ENCODE peak calls at places on chromosomes 11 and 22, in ten cellular contexts. One of them, this sample, is unnamed.
A peak's percentile ranks its signal among the peaks of the same experiment; 100 is the strongest.

GRCh38 chr11:66652651-66653050 is 14.1 kb downstream of the RBM4 start:
- DNase-seq in Peyer's patch: no peak
- DNase-seq in astrocyte of the spinal cord: no peak
- DNase-seq in psoas muscle: no peak
- DNase-seq in cardiac muscle cell: no peak
- DNase-seq in choroid plexus epithelial cell: no peak
- DNase-seq in heart right ventricle: no peak
- DNase-seq in fibroblast of villous mesenchyme: no peak
- DNase-seq in uterus: no peak
- DNase-seq in colonic mucosa: no peak
- DNase-seq in this sample: no peak

GRCh38 chr11:61776561-61777075 is 15.8 kb downstream of the TMEM258 start:
- DNase-seq in Peyer's patch: peak; percentile 73
- DNase-seq in astrocyte of the spinal cord: peak; percentile 69
- DNase-seq in psoas muscle: peak; percentile 74
- DNase-seq in cardiac muscle cell: peak; percentile 82
- DNase-seq in choroid plexus epithelial cell: peak; percentile 90
- DNase-seq in heart right ventricle: peak; percentile 35
- DNase-seq in fibroblast of villous mesenchyme: peak; percentile 75
- DNase-seq in uterus: no peak
- DNase-seq in colonic mucosa: peak; percentile 77
- DNase-seq in this sample: peak; percentile 80

GRCh38 chr11:69234740-69235710 is 58.9 kb upstream of the MYEOV start:
- DNase-seq in Peyer's patch: peak; percentile 33
- DNase-seq in astrocyte of the spinal cord: no peak
- DNase-seq in psoas muscle: no peak
- DNase-seq in cardiac muscle cell: no peak
- DNase-seq in choroid plexus epithelial cell: no peak
- DNase-seq in heart right ventricle: no peak
- DNase-seq in fibroblast of villous mesenchyme: no peak
- DNase-seq in uterus: no peak
- DNase-seq in colonic mucosa: peak; percentile 13
- DNase-seq in this sample: no peak

GRCh38 chr11:1478544-1478943 is 8.0 kb downstream of the MOB2 start:
- DNase-seq in Peyer's patch: no peak
- DNase-seq in astrocyte of the spinal cord: no peak
- DNase-seq in psoas muscle: peak; percentile 51
- DNase-seq in cardiac muscle cell: no peak
- DNase-seq in choroid plexus epithelial cell: no peak
- DNase-seq in heart right ventricle: no peak
- DNase-seq in fibroblast of villous mesenchyme: no peak
- DNase-seq in uterus: peak; percentile 15
- DNase-seq in colonic mucosa: no peak
- DNase-seq in this sample: no peak

GRCh38 chr22:41574847-41575381 is 14.1 kb downstream of the CSDC2 start:
- DNase-seq in Peyer's patch: peak; percentile 59
- DNase-seq in astrocyte of the spinal cord: no peak
- DNase-seq in psoas muscle: peak; percentile 81
- DNase-seq in cardiac muscle cell: peak; percentile 38
- DNase-seq in choroid plexus epithelial cell: no peak
- DNase-seq in heart right ventricle: peak; percentile 79
- DNase-seq in fibroblast of villous mesenchyme: peak; percentile 34
- DNase-seq in uterus: peak; percentile 81
- DNase-seq in colonic mucosa: peak; percentile 36
- DNase-seq in this sample: no peak

GRCh38 chr22:40654522-40655167 is 18.1 kb upstream of the MRTFA start:
- DNase-seq in Peyer's patch: no peak
- DNase-seq in astrocyte of the spinal cord: peak; percentile 59
- DNase-seq in psoas muscle: peak; percentile 83
- DNase-seq in cardiac muscle cell: peak; percentile 69
- DNase-seq in choroid plexus epithelial cell: peak; percentile 71
- DNase-seq in heart right ventricle: peak; percentile 77
- DNase-seq in fibroblast of villous mesenchyme: peak; percentile 86
- DNase-seq in uterus: peak; percentile 47
- DNase-seq in colonic mucosa: no peak
- DNase-seq in this sample: peak; percentile 32

GRCh38 chr11:36126703-36127102 is 162.5 kb downstream of the COMMD9 start:
- DNase-seq in Peyer's patch: no peak
- DNase-seq in astrocyte of the spinal cord: peak; percentile 45
- DNase-seq in psoas muscle: no peak
- DNase-seq in cardiac muscle cell: no peak
- DNase-seq in choroid plexus epithelial cell: peak; percentile 70
- DNase-seq in heart right ventricle: no peak
- DNase-seq in fibroblast of villous mesenchyme: peak; percentile 80
- DNase-seq in uterus: no peak
- DNase-seq in colonic mucosa: no peak
- DNase-seq in this sample: no peak

GRCh38 chr11:10268746-10269487 is 25.1 kb downstream of the SBF2 start:
- DNase-seq in Peyer's patch: no peak
- DNase-seq in astrocyte of the spinal cord: no peak
- DNase-seq in psoas muscle: no peak
- DNase-seq in cardiac muscle cell: no peak
- DNase-seq in choroid plexus epithelial cell: no peak
- DNase-seq in heart right ventricle: no peak
- DNase-seq in fibroblast of villous mesenchyme: peak; percentile 61
- DNase-seq in uterus: no peak
- DNase-seq in colonic mucosa: no peak
- DNase-seq in this sample: no peak

GRCh38 chr11:132683602-132684001 is 848.7 kb downstream of the OPCML start:
- DNase-seq in Peyer's patch: no peak
- DNase-seq in astrocyte of the spinal cord: no peak
- DNase-seq in psoas muscle: no peak
- DNase-seq in cardiac muscle cell: no peak
- DNase-seq in choroid plexus epithelial cell: peak; percentile 29
- DNase-seq in heart right ventricle: no peak
- DNase-seq in fibroblast of villous mesenchyme: no peak
- DNase-seq in uterus: no peak
- DNase-seq in colonic mucosa: no peak
- DNase-seq in this sample: no peak

GRCh38 chr22:46250035-46250782 is at the start of gene CDPF1:
- DNase-seq in Peyer's patch: peak; percentile 97
- DNase-seq in astrocyte of the spinal cord: peak; percentile 77
- DNase-seq in psoas muscle: peak; percentile 95
- DNase-seq in cardiac muscle cell: peak; percentile 87
- DNase-seq in choroid plexus epithelial cell: peak; percentile 77
- DNase-seq in heart right ventricle: peak; percentile 93
- DNase-seq in fibroblast of villous mesenchyme: peak; percentile 84
- DNase-seq in uterus: peak; percentile 82
- DNase-seq in colonic mucosa: peak; percentile 93
- DNase-seq in this sample: peak; percentile 91

GRCh38 chr11:6201486-6201885 is 2.5 kb downstream of the OR52W1 start:
- DNase-seq in Peyer's patch: no peak
- DNase-seq in astrocyte of the spinal cord: no peak
- DNase-seq in psoas muscle: no peak
- DNase-seq in cardiac muscle cell: peak; percentile 36
- DNase-seq in choroid plexus epithelial cell: peak; percentile 15
- DNase-seq in heart right ventricle: no peak
- DNase-seq in fibroblast of villous mesenchyme: peak; percentile 54
- DNase-seq in uterus: no peak
- DNase-seq in colonic mucosa: no peak
- DNase-seq in this sample: no peak

GRCh38 chr11:70467196-70468085 is 69.1 kb downstream of the CTTN start:
- DNase-seq in Peyer's patch: peak; percentile 80
- DNase-seq in astrocyte of the spinal cord: peak; percentile 45
- DNase-seq in psoas muscle: peak; percentile 72
- DNase-seq in cardiac muscle cell: peak; percentile 61
- DNase-seq in choroid plexus epithelial cell: peak; percentile 73
- DNase-seq in heart right ventricle: peak; percentile 49
- DNase-seq in fibroblast of villous mesenchyme: peak; percentile 46
- DNase-seq in uterus: peak; percentile 22
- DNase-seq in colonic mucosa: peak; percentile 71
- DNase-seq in this sample: peak; percentile 76

GRCh38 chr11:60831501-60832079 is 10.3 kb upstream of the CCDC86 start:
- DNase-seq in Peyer's patch: no peak
- DNase-seq in astrocyte of the spinal cord: peak; percentile 83
- DNase-seq in psoas muscle: no peak
- DNase-seq in cardiac muscle cell: peak; percentile 47
- DNase-seq in choroid plexus epithelial cell: no peak
- DNase-seq in heart right ventricle: no peak
- DNase-seq in fibroblast of villous mesenchyme: peak; percentile 11
- DNase-seq in uterus: no peak
- DNase-seq in colonic mucosa: no peak
- DNase-seq in this sample: no peak

GRCh38 chr11:110471315-110471714 is 41.6 kb downstream of the FDX1 start:
- DNase-seq in Peyer's patch: no peak
- DNase-seq in astrocyte of the spinal cord: peak; percentile 7
- DNase-seq in psoas muscle: no peak
- DNase-seq in cardiac muscle cell: peak; percentile 69
- DNase-seq in choroid plexus epithelial cell: peak; percentile 63
- DNase-seq in heart right ventricle: no peak
- DNase-seq in fibroblast of villous mesenchyme: peak; percentile 17
- DNase-seq in uterus: no peak
- DNase-seq in colonic mucosa: no peak
- DNase-seq in this sample: no peak

GRCh38 chr22:21921729-21922128 is 30.9 kb downstream of the PPM1F start:
- DNase-seq in Peyer's patch: no peak
- DNase-seq in astrocyte of the spinal cord: no peak
- DNase-seq in psoas muscle: no peak
- DNase-seq in cardiac muscle cell: no peak
- DNase-seq in choroid plexus epithelial cell: no peak
- DNase-seq in heart right ventricle: no peak
- DNase-seq in fibroblast of villous mesenchyme: no peak
- DNase-seq in uterus: no peak
- DNase-seq in colonic mucosa: no peak
- DNase-seq in this sample: no peak

GRCh38 chr11:3126207-3126865 is 38.8 kb downstream of the OSBPL5 start:
- DNase-seq in Peyer's patch: peak; percentile 84
- DNase-seq in astrocyte of the spinal cord: no peak
- DNase-seq in psoas muscle: peak; percentile 69
- DNase-seq in cardiac muscle cell: no peak
- DNase-seq in choroid plexus epithelial cell: no peak
- DNase-seq in heart right ventricle: peak; percentile 46
- DNase-seq in fibroblast of villous mesenchyme: no peak
- DNase-seq in uterus: peak; percentile 75
- DNase-seq in colonic mucosa: peak; percentile 94
- DNase-seq in this sample: peak; percentile 43

GRCh38 chr11:70068950-70069349 is 9.2 kb upstream of the ANO1 start:
- DNase-seq in Peyer's patch: no peak
- DNase-seq in astrocyte of the spinal cord: no peak
- DNase-seq in psoas muscle: no peak
- DNase-seq in cardiac muscle cell: no peak
- DNase-seq in choroid plexus epithelial cell: no peak
- DNase-seq in heart right ventricle: no peak
- DNase-seq in fibroblast of villous mesenchyme: no peak
- DNase-seq in uterus: no peak
- DNase-seq in colonic mucosa: no peak
- DNase-seq in this sample: no peak

GRCh38 chr11:16169541-16169940 is 186.8 kb downstream of the SOX6 start:
- DNase-seq in Peyer's patch: no peak
- DNase-seq in astrocyte of the spinal cord: no peak
- DNase-seq in psoas muscle: no peak
- DNase-seq in cardiac muscle cell: peak; percentile 24
- DNase-seq in choroid plexus epithelial cell: peak; percentile 13
- DNase-seq in heart right ventricle: no peak
- DNase-seq in fibroblast of villous mesenchyme: no peak
- DNase-seq in uterus: no peak
- DNase-seq in colonic mucosa: no peak
- DNase-seq in this sample: no peak
- TF ChIP-seq CTCF in Peyer's patch: no peak
- TF ChIP-seq CTCF in astrocyte of the spinal cord: no peak
- TF ChIP-seq CTCF in psoas muscle: no peak
- TF ChIP-seq CTCF in cardiac muscle cell: no peak
- TF ChIP-seq CTCF in choroid plexus epithelial cell: no peak
- TF ChIP-seq CTCF in heart right ventricle: no peak
- TF ChIP-seq CTCF in fibroblast of villous mesenchyme: peak; percentile 6
- TF ChIP-seq CTCF in uterus: no peak
- TF ChIP-seq CTCF in colonic mucosa: no peak
- TF ChIP-seq CTCF in this sample: no peak

GRCh38 chr11:93622043-93622442 is 39.4 kb upstream of the CEP295 start:
- DNase-seq in Peyer's patch: peak; percentile 53
- DNase-seq in astrocyte of the spinal cord: no peak
- DNase-seq in psoas muscle: no peak
- DNase-seq in cardiac muscle cell: no peak
- DNase-seq in choroid plexus epithelial cell: peak; percentile 19
- DNase-seq in heart right ventricle: no peak
- DNase-seq in fibroblast of villous mesenchyme: peak; percentile 3
- DNase-seq in uterus: no peak
- DNase-seq in colonic mucosa: peak; percentile 26
- DNase-seq in this sample: no peak
- TF ChIP-seq CTCF in Peyer's patch: peak; percentile 57
- TF ChIP-seq CTCF in astrocyte of the spinal cord: no peak
- TF ChIP-seq CTCF in psoas muscle: peak; percentile 48
- TF ChIP-seq CTCF in cardiac muscle cell: no peak
- TF ChIP-seq CTCF in choroid plexus epithelial cell: peak; percentile 35
- TF ChIP-seq CTCF in heart right ventricle: no peak
- TF ChIP-seq CTCF in fibroblast of villous mesenchyme: peak; percentile 19
- TF ChIP-seq CTCF in uterus: no peak
- TF ChIP-seq CTCF in colonic mucosa: peak; percentile 13
- TF ChIP-seq CTCF in this sample: no peak

GRCh38 chr22:48883211-48883960 is 944.3 kb downstream of the BRD1 start:
- DNase-seq in Peyer's patch: peak; percentile 13
- DNase-seq in astrocyte of the spinal cord: no peak
- DNase-seq in psoas muscle: peak; percentile 3
- DNase-seq in cardiac muscle cell: no peak
- DNase-seq in choroid plexus epithelial cell: no peak
- DNase-seq in heart right ventricle: no peak
- DNase-seq in fibroblast of villous mesenchyme: no peak
- DNase-seq in uterus: no peak
- DNase-seq in colonic mucosa: no peak
- DNase-seq in this sample: no peak

GRCh38 chr22:48881326-48881980 is 946.2 kb downstream of the BRD1 start:
- DNase-seq in Peyer's patch: peak; percentile 25
- DNase-seq in astrocyte of the spinal cord: no peak
- DNase-seq in psoas muscle: peak; percentile 3
- DNase-seq in cardiac muscle cell: no peak
- DNase-seq in choroid plexus epithelial cell: no peak
- DNase-seq in heart right ventricle: no peak
- DNase-seq in fibroblast of villous mesenchyme: no peak
- DNase-seq in uterus: no peak
- DNase-seq in colonic mucosa: no peak
- DNase-seq in this sample: no peak

GRCh38 chr22:48882636-48883200 is 945.0 kb downstream of the BRD1 start:
- DNase-seq in Peyer's patch: peak; percentile 15
- DNase-seq in astrocyte of the spinal cord: no peak
- DNase-seq in psoas muscle: no peak
- DNase-seq in cardiac muscle cell: no peak
- DNase-seq in choroid plexus epithelial cell: no peak
- DNase-seq in heart right ventricle: no peak
- DNase-seq in fibroblast of villous mesenchyme: no peak
- DNase-seq in uterus: no peak
- DNase-seq in colonic mucosa: no peak
- DNase-seq in this sample: no peak

GRCh38 chr22:48884292-48884691 is 943.4 kb downstream of the BRD1 start:
- DNase-seq in Peyer's patch: peak; percentile 28
- DNase-seq in astrocyte of the spinal cord: no peak
- DNase-seq in psoas muscle: peak; percentile 13
- DNase-seq in cardiac muscle cell: no peak
- DNase-seq in choroid plexus epithelial cell: no peak
- DNase-seq in heart right ventricle: no peak
- DNase-seq in fibroblast of villous mesenchyme: no peak
- DNase-seq in uterus: no peak
- DNase-seq in colonic mucosa: no peak
- DNase-seq in this sample: no peak

GRCh38 chr22:48880749-48881148 is 946.9 kb downstream of the BRD1 start:
- DNase-seq in Peyer's patch: peak; percentile 8
- DNase-seq in astrocyte of the spinal cord: no peak
- DNase-seq in psoas muscle: peak; percentile 11
- DNase-seq in cardiac muscle cell: no peak
- DNase-seq in choroid plexus epithelial cell: no peak
- DNase-seq in heart right ventricle: no peak
- DNase-seq in fibroblast of villous mesenchyme: no peak
- DNase-seq in uterus: no peak
- DNase-seq in colonic mucosa: no peak
- DNase-seq in this sample: no peak
- TF ChIP-seq CTCF in Peyer's patch: no peak
- TF ChIP-seq CTCF in astrocyte of the spinal cord: no peak
- TF ChIP-seq CTCF in psoas muscle: no peak
- TF ChIP-seq CTCF in cardiac muscle cell: no peak
- TF ChIP-seq CTCF in choroid plexus epithelial cell: no peak
- TF ChIP-seq CTCF in heart right ventricle: no peak
- TF ChIP-seq CTCF in fibroblast of villous mesenchyme: no peak
- TF ChIP-seq CTCF in uterus: no peak
- TF ChIP-seq CTCF in colonic mucosa: no peak
- TF ChIP-seq CTCF in this sample: no peak

GRCh38 chr22:49620666-49621065 is 207.0 kb downstream of the BRD1 start:
- DNase-seq in Peyer's patch: no peak
- DNase-seq in astrocyte of the spinal cord: no peak
- DNase-seq in psoas muscle: no peak
- DNase-seq in cardiac muscle cell: no peak
- DNase-seq in choroid plexus epithelial cell: no peak
- DNase-seq in heart right ventricle: no peak
- DNase-seq in fibroblast of villous mesenchyme: no peak
- DNase-seq in uterus: no peak
- DNase-seq in colonic mucosa: no peak
- DNase-seq in this sample: no peak
- TF ChIP-seq CTCF in Peyer's patch: no peak
- TF ChIP-seq CTCF in astrocyte of the spinal cord: no peak
- TF ChIP-seq CTCF in psoas muscle: no peak
- TF ChIP-seq CTCF in cardiac muscle cell: no peak
- TF ChIP-seq CTCF in choroid plexus epithelial cell: no peak
- TF ChIP-seq CTCF in heart right ventricle: no peak
- TF ChIP-seq CTCF in fibroblast of villous mesenchyme: no peak
- TF ChIP-seq CTCF in uterus: no peak
- TF ChIP-seq CTCF in colonic mucosa: no peak
- TF ChIP-seq CTCF in this sample: no peak